ENCODE peak calls at places on chromosomes 6 and 20, in six cellular contexts. Y is SK-N-SH, T is HCT116, Z is HepG2, U is K562, C is GM12878. B is an unnamed sample.

GRCh38 chr6:99589290-99589672 is 17.4 kb upstream of the PRDM13 start:
- DNase-seq in Z (no peak), C (no peak), U (no peak), T (no peak), Y (peak; percentile 65), B (no peak)

GRCh38 chr6:153215242-153215641 is 84.2 kb upstream of the RGS17 start:
- DNase-seq in Y (no peak), Z (no peak), U (no peak), C (no peak), T (no peak), B (no peak)

GRCh38 chr20:2234788-2235187 is 61.0 kb upstream of the TGM3 start:
- DNase-seq in U (no peak), Y (no peak), C (no peak), Z (no peak), T (no peak), B (no peak)

GRCh38 chr6:47149554-47149953 is 107.4 kb upstream of the ADGRF1 start:
- DNase-seq in C (no peak), U (no peak), Z (no peak), T (no peak), Y (no peak), B (no peak)

GRCh38 chr20:43189614-43190331 is at the start of gene PTPRT:
- DNase-seq in U (no peak), T (no peak), Y (peak; percentile 66), C (no peak), Z (no peak), B (no peak)

GRCh38 chr6:159989882-159990480 is 21.1 kb downstream of the IGF2R start:
- DNase-seq in Z (no peak), Y (no peak), C (no peak), U (no peak), T (no peak), B (no peak)

GRCh38 chr20:32543570-32544259 is 41.4 kb downstream of the NOL4L start:
- DNase-seq in Z (peak; percentile 97), Y (no peak), U (no peak), C (no peak), T (no peak), B (no peak)

GRCh38 chr6:24125980-24126379 is at the start of gene NRSN1:
- DNase-seq in Z (peak; percentile 33), C (no peak), Y (peak; percentile 92), U (peak; percentile 59), T (no peak), B (peak; percentile 26)

GRCh38 chr6:139449611-139450000 is 75.2 kb upstream of the CITED2 start:
- DNase-seq in C (no peak), U (peak; percentile 48), T (no peak), Z (no peak), Y (no peak), B (no peak)

GRCh38 chr6:70884074-70884983 is 72.5 kb downstream of the B3GAT2 start:
- DNase-seq in T (peak; percentile 32), U (peak; percentile 84), Z (peak; percentile 59), Y (peak; percentile 84), C (peak; percentile 19), B (peak; percentile 57)

GRCh38 chr6:81842254-81842653 is 89.8 kb upstream of the TENT5A start:
- DNase-seq in Y (no peak), T (no peak), C (no peak), U (no peak), Z (peak; percentile 45), B (no peak)

GRCh38 chr6:112640895-112641294 is 293.8 kb downstream of the RFPL4B start:
- DNase-seq in Y (peak; percentile 36), T (no peak), C (no peak), U (no peak), Z (no peak), B (no peak)

GRCh38 chr20:13772529-13772928 is 12.2 kb downstream of the ESF1 start:
- DNase-seq in T (no peak), U (no peak), Z (no peak), Y (no peak), C (no peak), B (no peak)

GRCh38 chr20:25024171-25024570 is 31.6 kb upstream of the APMAP start:
- DNase-seq in Y (no peak), C (no peak), U (no peak), T (no peak), Z (no peak), B (no peak)

GRCh38 chr6:132570221-132570777 is at the start of gene TAAR6:
- DNase-seq in T (no peak), U (no peak), C (no peak), Z (no peak), Y (no peak), B (no peak)

GRCh38 chr6:118103381-118104105 is 196.5 kb downstream of the SLC35F1 start:
- DNase-seq in Z (no peak), T (no peak), U (no peak), Y (no peak), C (no peak), B (peak; percentile 37)

DNA sequence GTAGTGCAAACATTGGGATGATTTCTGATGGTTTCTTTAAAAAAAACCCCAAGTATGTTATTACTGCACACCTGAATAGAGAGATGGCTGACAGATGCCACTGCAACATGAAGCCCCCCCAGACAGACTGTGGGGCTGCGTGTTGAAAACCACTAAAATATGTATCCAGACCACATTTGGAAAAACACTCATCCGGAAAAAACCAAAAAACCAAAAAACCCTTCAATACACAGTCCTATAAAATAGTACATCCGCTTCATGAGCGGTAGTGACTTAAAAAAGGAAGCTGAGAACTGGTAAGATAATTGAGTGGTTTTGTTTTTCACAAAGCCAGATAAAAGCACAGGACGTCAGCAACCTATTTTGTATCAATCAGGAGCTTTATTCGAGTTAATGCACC is 47.1 kb upstream of the EDN3 start:
- DNase-seq in U (no peak), T (no peak), C (no peak), Z (no peak), Y (no peak), B (no peak)
- TF ChIP-seq JUND in U (no peak), T (no peak), C (no peak), Z (no peak), Y (no peak), B (no peak)

DNA sequence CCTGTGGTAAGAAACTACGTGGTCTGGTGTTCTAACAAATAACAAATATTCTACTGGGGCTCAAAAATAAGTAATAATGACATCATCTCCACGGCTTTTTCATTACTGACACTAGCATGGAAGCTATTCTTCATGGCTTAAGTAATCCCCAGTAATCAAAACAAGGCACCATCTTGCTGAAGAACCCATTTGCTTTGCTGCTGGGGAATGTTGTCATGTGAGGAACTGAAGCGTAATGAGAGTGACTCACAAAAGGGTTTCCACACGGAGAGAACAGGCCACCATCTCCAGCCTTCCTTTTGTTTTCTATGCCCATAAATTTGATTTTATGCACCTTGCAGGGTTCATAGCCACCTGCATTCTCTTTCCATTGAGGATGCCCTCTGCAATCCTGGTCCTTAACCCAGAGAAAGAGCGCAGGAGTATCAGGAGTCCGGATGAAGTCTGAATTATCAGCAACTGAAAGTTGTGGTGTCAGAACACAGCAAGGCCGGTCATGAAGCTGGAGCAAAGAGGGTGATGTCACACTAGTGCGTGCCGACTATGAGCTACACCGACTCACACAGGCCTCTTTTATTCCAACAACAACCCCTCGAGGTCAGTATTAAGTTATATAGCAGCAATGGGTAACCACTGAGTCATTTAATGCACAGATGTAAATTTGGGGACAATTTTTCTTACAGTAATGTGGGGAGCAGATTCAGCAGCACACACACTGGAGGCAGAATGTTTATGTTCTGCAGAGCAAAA is 173.7 kb upstream of the SSTR4 start:
- DNase-seq in Z (no peak), C (no peak), Y (no peak), U (no peak), T (no peak), B (no peak)
- TF ChIP-seq JUND in Z (no peak), C (no peak), Y (no peak), U (no peak), T (no peak), B (no peak)

GRCh38 chr6:31498748-31499147 is 803 bp downstream of the MICB start:
- DNase-seq in Y (no peak), T (no peak), Z (no peak), C (no peak), U (peak; percentile 46), B (peak; percentile 42)
- TF ChIP-seq JUND in Y (no peak), T (no peak), Z (no peak), C (no peak), U (no peak), B (no peak)

GRCh38 chr6:15501806-15502450 is 160.9 kb downstream of the DTNBP1 start:
- DNase-seq in Z (no peak), U (no peak), T (no peak), C (no peak), Y (no peak), B (no peak)
- TF ChIP-seq JUND in Z (no peak), U (no peak), T (no peak), C (no peak), Y (no peak), B (no peak)

GRCh38 chr6:44268095-44268628 is 2.1 kb upstream of the TMEM151B start:
- DNase-seq in T (no peak), U (peak; percentile 79), Y (peak; percentile 75), C (no peak), Z (peak; percentile 60), B (peak; percentile 70)
- TF ChIP-seq JUND in T (no peak), U (no peak), Y (no peak), C (no peak), Z (no peak), B (no peak)

GRCh38 chr6:133594551-133594950 is 294.4 kb upstream of the TCF21 start:
- DNase-seq in T (no peak), Z (no peak), Y (no peak), C (no peak), U (no peak), B (no peak)
- TF ChIP-seq JUND in T (no peak), Z (no peak), Y (no peak), C (no peak), U (no peak), B (no peak)

GRCh38 chr20:51830538-51830937 is 28.2 kb upstream of the SALL4 start:
- DNase-seq in U (no peak), T (no peak), Z (no peak), C (no peak), Y (no peak), B (no peak)
- TF ChIP-seq JUND in U (no peak), T (no peak), Z (no peak), C (no peak), Y (no peak), B (no peak)

DNA sequence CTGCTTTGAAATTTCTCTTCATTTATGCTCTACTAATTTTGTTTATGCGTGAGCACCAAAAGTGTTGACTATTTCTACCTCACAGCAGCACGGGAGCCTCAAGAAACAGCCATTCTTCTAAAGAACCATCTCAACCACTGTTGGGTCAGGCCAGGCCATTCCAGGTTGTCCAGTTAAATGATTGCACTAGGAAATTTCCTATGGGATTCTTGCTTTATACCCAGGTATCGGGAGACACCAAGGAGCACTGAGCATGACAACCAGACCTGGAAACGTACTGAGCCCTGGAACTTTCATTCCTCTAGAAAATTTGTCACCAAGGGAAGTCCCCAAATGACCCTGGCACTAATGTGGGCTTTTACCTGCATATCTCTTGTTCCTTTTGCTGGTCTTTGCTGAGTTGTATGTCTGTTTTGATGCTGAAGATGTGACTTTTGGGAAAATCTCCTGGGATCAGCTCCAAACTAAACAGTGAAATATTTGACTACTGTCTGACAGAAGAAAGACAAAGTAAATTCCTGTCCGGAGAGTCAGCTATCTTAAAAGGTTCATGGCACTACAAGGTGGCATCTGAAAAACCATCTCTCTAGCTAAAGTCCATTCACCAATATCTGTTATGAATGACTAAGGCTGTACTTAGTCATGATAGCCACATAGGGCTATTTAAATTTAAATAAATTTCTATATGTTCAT is 70.5 kb downstream of the SNAP25 start:
- DNase-seq in Y (no peak), U (no peak), C (no peak), T (no peak), Z (no peak), B (no peak)
- TF ChIP-seq JUND in Y (peak; percentile 86), U (no peak), C (no peak), T (no peak), Z (no peak), B (no peak)

B was measured in T47D.